ENCODE peak calls at places on chromosomes 4 and X, in eight cellular contexts. P, Z, F, A, M, H, U and I are unnamed samples.

GRCh38 chrX:267771-268261 is 13.4 kb upstream of the PLCXD1 start:
- DNase-seq in U (no peak), F (no peak), M (no peak), Z (no peak), H (no peak), A (no peak), P (no peak), I (no peak)

GRCh38 chr4:100428051-100428450 is 89.8 kb downstream of the EMCN start:
- DNase-seq in A (no peak), Z (no peak), U (peak), F (no peak), M (no peak), P (no peak), H (no peak), I (no peak)

GRCh38 chr4:51842167-51842553 is 793 bp upstream of the DCUN1D4 start:
- DNase-seq in H (no peak), A (no peak), F (no peak), P (no peak), M (peak), Z (peak), U (no peak), I (no peak)

GRCh38 chr4:130178106-130178505 is 1082.2 kb downstream of the C4orf33 start:
- DNase-seq in M (no peak), U (no peak), F (no peak), P (no peak), A (no peak), Z (no peak), H (no peak), I (no peak)

GRCh38 chrX:28920554-28920953 is 333.3 kb downstream of the IL1RAPL1 start:
- DNase-seq in Z (no peak), A (no peak), M (no peak), H (no peak), U (no peak), F (no peak), P (no peak), I (no peak)

GRCh38 chr4:87580057-87580456 is 28.3 kb upstream of the DSPP start:
- DNase-seq in P (no peak), Z (no peak), F (no peak), A (no peak), U (no peak), M (no peak), H (no peak), I (no peak)

GRCh38 chrX:15334561-15334960 is 762 bp downstream of the PIGA start:
- DNase-seq in A (no peak), Z (no peak), P (no peak), H (peak), U (peak), M (peak), F (no peak), I (no peak)

GRCh38 chr4:77193511-77194236 is 36.7 kb downstream of the CCNG2 start:
- DNase-seq in P (peak), Z (peak), A (peak), H (peak), F (no peak), U (no peak), M (peak), I (no peak)

GRCh38 chrX:11261260-11261659 is 32.0 kb upstream of the AMELX start:
- DNase-seq in Z (no peak), U (peak), A (no peak), P (no peak), M (no peak), H (no peak), F (no peak), I (no peak)

GRCh38 chr4:26238426-26238781 is 82.4 kb upstream of the RBPJ start:
- DNase-seq in Z (no peak), A (no peak), P (no peak), U (no peak), F (no peak), M (no peak), H (no peak), I (no peak)

GRCh38 chr4:14581741-14582140 is 420.5 kb upstream of the CPEB2 start:
- DNase-seq in Z (no peak), P (no peak), M (no peak), U (no peak), A (no peak), F (no peak), H (no peak), I (no peak)